ENCODE peak calls at places on chromosomes 16 and 17, in four cellular contexts. Y is fibroblast of lung, A is HepG2, M is neural progenitor cell. J is an unnamed sample. For H3K4me1 and H3K79me2, the result is how much of the 10 kb centered on the place peaks cover.

GRCh38 chr17:3659541-3660111 is 8.8 kb downstream of the TAX1BP3 start:
- DNase-seq in Y (peak), A (no peak), M (no peak), J (no peak)

GRCh38 chr16:56847173-56847948 is 17.6 kb upstream of the SLC12A3 start:
- DNase-seq in Y (peak), A (no peak), M (no peak), J (peak)

GRCh38 chr16:59213952-59214351 is 479.8 kb upstream of the GOT2 start:
- DNase-seq in Y (peak), A (no peak), M (no peak), J (no peak)

GRCh38 chr16:56950881-56951771 is 10.6 kb upstream of the CETP start:
- DNase-seq in Y (peak), A (peak), M (peak), J (peak)

GRCh38 chr17:44599298-44600175 is 42.3 kb downstream of the FZD2 start:
- DNase-seq in Y (peak), A (no peak), M (peak), J (no peak)

GRCh38 chr16:85947511-85948509 is 48.8 kb downstream of the IRF8 start:
- DNase-seq in Y (no peak), A (no peak), M (no peak), J (no peak)

GRCh38 chr16:50251375-50252081 is 14.8 kb upstream of the ADCY7 start:
- DNase-seq in Y (peak), A (no peak), M (no peak), J (no peak)

GRCh38 chr16:53449816-53450517 is 15.7 kb downstream of the RBL2 start:
- DNase-seq in Y (no peak), A (no peak), M (no peak), J (no peak)

GRCh38 chr17:56908061-56908542 is 5.7 kb downstream of the TRIM25 start:
- DNase-seq in Y (no peak), A (no peak), M (no peak), J (no peak)

GRCh38 chr17:62800580-62800979 is 7.5 kb downstream of the MARCHF10 start:
- DNase-seq in Y (peak), A (no peak), M (no peak), J (no peak)

GRCh38 chr17:68613739-68614298 is 12.7 kb upstream of the FAM20A start:
- DNase-seq in Y (no peak), A (peak), M (peak), J (peak)

GRCh38 chr17:8964801-8965393 is 610 bp downstream of the PIK3R5 start:
- DNase-seq in Y (no peak), A (no peak), M (peak), J (peak)

GRCh38 chr17:27944546-27945332 is 51.6 kb upstream of the LYRM9 start:
- DNase-seq in Y (no peak), A (no peak), M (no peak), J (no peak)

GRCh38 chr16:78180349-78180748 is 80.9 kb downstream of the WWOX start:
- DNase-seq in Y (no peak), A (no peak), M (no peak), J (no peak)

GRCh38 chr16:75169899-75170405 is 21.6 kb downstream of the ZFP1 start:
- DNase-seq in Y (no peak), A (no peak), M (no peak), J (no peak)

GRCh38 chr17:81200695-81201580 is 21.8 kb downstream of the CEP131 start:
- DNase-seq in Y (peak), A (peak), M (peak), J (peak)

GRCh38 chr16:67562526-67562917 is at the start of gene CTCF:
- DNase-seq in Y (peak), A (peak), M (peak), J (no peak)

GRCh38 chr17:46046957-46047356 is 47.9 kb downstream of the STH start:
- DNase-seq in Y (peak), A (no peak), M (no peak), J (no peak)

GRCh38 chr16:12120331-12120981 is 143.9 kb downstream of the SNX29 start:
- DNase-seq in Y (peak), A (no peak), M (no peak), J (no peak)

GRCh38 chr17:45224671-45225050 is 3.0 kb downstream of the FMNL1 start:
- DNase-seq in Y (no peak), A (no peak), M (no peak), J (peak)

GRCh38 chr17:79033046-79033616 is 9.2 kb downstream of the C1QTNF1 start:
- DNase-seq in Y (no peak), A (no peak), M (no peak), J (no peak)
- H3K4me1 ChIP-seq in Y (under half), A (under half), M (under half), J (under half)

DNA sequence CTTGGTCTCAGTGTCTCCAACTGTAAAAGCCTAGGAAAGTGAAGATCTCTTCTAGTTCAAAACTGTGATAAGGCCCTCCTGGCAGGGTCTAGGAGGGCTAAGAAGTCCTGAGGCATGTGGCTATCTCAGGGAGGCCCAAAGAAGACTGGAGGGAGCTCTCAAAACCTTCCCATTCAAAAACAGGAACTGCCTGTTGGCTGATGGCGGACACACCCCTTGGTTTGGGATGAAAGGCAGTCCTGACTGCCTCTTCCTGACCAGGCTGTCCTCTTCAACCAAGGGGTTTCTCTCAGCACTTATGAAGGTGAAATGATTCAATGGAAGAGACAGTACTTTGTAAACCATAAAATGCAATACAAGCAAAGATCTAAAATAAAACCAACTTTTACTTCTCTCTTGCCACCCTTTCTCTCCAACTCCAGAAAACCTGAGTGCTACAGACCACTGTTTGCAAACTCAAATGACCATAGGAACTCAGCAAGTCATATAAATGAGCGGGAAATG is 4.7 kb downstream of the ZNF764 start:
- DNase-seq in Y (no peak), A (no peak), M (no peak), J (no peak)
- H3K79me2 ChIP-seq in Y (under half), A (under half), M (under half), J (half or more)

GRCh38 chr17:1997146-1997586 is 28.0 kb downstream of the RTN4RL1 start:
- DNase-seq in Y (no peak), A (peak), M (no peak), J (no peak)
- H3K27ac ChIP-seq in Y (no peak), A (peak), M (no peak), J (no peak)

GRCh38 chr17:83084621-83085056 is 5.2 kb downstream of the METRNL start:
- DNase-seq in Y (no peak), A (no peak), M (no peak), J (no peak)
- H3K4me1 ChIP-seq in Y (under half), A (under half), M (under half), J (under half)

GRCh38 chr17:32917842-32918241 is 10.1 kb upstream of the TMEM98 start:
- DNase-seq in Y (no peak), A (no peak), M (no peak), J (no peak)
- H3K79me2 ChIP-seq in Y (under half), A (under half), M (under half), J (under half)

GRCh38 chr17:41663451-41664171 is 25.1 kb upstream of the EIF1 start:
- DNase-seq in Y (no peak), A (no peak), M (no peak), J (no peak)

GRCh38 chr17:41666336-41666680 is 22.4 kb upstream of the EIF1 start:
- DNase-seq in Y (peak), A (no peak), M (peak), J (peak)

GRCh38 chr17:41664172-41664457 is 24.6 kb upstream of the EIF1 start:
- DNase-seq in Y (no peak), A (no peak), M (no peak), J (no peak)

GRCh38 chr17:41665566-41666335 is 22.9 kb upstream of the EIF1 start:
- DNase-seq in Y (peak), A (peak), M (peak), J (peak)

GRCh38 chr17:41664587-41665565 is 23.8 kb upstream of the EIF1 start:
- DNase-seq in Y (no peak), A (no peak), M (no peak), J (no peak)
- H3K27ac ChIP-seq in Y (no peak), A (no peak), M (no peak), J (no peak)

GRCh38 chr17:82277851-82278250 is 4.4 kb upstream of the CSNK1D start:
- DNase-seq in Y (no peak), A (no peak), M (no peak), J (no peak)
- H3K4me1 ChIP-seq in Y (under half), A (half or more), M (under half), J (under half)

GRCh38 chr16:24972608-24973220 is 42.5 kb downstream of the ARHGAP17 start:
- DNase-seq in Y (no peak), A (no peak), M (no peak), J (no peak)
- H3K79me2 ChIP-seq in Y (under half), A (under half), M (under half), J (under half)

J was measured in DND-41.